ENCODE peak calls at places on chromosomes 13 and 19, in four cellular contexts. G is K562, I is SK-N-SH, Q is HepG2. W is an unnamed sample.

GRCh38 chr13:79393564-79394249 is 12.3 kb downstream of the RBM26 start:
- DNase-seq in G (no peak), I (no peak), Q (peak), W (no peak)

GRCh38 chr19:867855-868457 is 8.5 kb downstream of the CFD start:
- DNase-seq in G (no peak), I (no peak), Q (no peak), W (no peak)

GRCh38 chr13:97225533-97225932 is 3.4 kb downstream of the MBNL2 start:
- DNase-seq in G (no peak), I (no peak), Q (no peak), W (no peak)

GRCh38 chr13:78806457-78806856 is 147.5 kb upstream of the OBI1 start:
- DNase-seq in G (no peak), I (no peak), Q (peak), W (no peak)

GRCh38 chr19:49710372-49710951 is 19.5 kb downstream of the CPT1C start:
- DNase-seq in G (peak), I (no peak), Q (no peak), W (no peak)

GRCh38 chr13:26861951-26862350 is 101.4 kb upstream of the GPR12 start:
- DNase-seq in G (no peak), I (no peak), Q (no peak), W (no peak)

GRCh38 chr13:63501702-63502101 is 2086.1 kb upstream of the PCDH20 start:
- DNase-seq in G (no peak), I (no peak), Q (no peak), W (no peak)

GRCh38 chr13:27194895-27195764 is 23.5 kb upstream of the USP12 start:
- DNase-seq in G (peak), I (no peak), Q (no peak), W (no peak)

GRCh38 chr19:49390978-49391304 is 2.9 kb downstream of the KASH5 start:
- DNase-seq in G (no peak), I (no peak), Q (no peak), W (no peak)

GRCh38 chr13:113922412-113923118 is 51.3 kb downstream of the C13orf46 start:
- DNase-seq in G (no peak), I (no peak), Q (no peak), W (no peak)

GRCh38 chr13:77345150-77345780 is 18.4 kb upstream of the MYCBP2 start:
- DNase-seq in G (no peak), I (no peak), Q (no peak), W (no peak)

GRCh38 chr13:110419946-110420345 is 112.9 kb downstream of the COL4A2 start:
- DNase-seq in G (no peak), I (no peak), Q (no peak), W (no peak)

GRCh38 chr19:28971513-28971912 is 241.4 kb downstream of the UQCRFS1 start:
- DNase-seq in G (no peak), I (no peak), Q (no peak), W (no peak)

GRCh38 chr13:109704771-109705628 is 81.4 kb downstream of the IRS2 start:
- DNase-seq in G (no peak), I (no peak), Q (no peak), W (peak)

GRCh38 chr13:71913717-71914116 is 46.7 kb upstream of the DACH1 start:
- DNase-seq in G (no peak), I (no peak), Q (no peak), W (no peak)

DNA sequence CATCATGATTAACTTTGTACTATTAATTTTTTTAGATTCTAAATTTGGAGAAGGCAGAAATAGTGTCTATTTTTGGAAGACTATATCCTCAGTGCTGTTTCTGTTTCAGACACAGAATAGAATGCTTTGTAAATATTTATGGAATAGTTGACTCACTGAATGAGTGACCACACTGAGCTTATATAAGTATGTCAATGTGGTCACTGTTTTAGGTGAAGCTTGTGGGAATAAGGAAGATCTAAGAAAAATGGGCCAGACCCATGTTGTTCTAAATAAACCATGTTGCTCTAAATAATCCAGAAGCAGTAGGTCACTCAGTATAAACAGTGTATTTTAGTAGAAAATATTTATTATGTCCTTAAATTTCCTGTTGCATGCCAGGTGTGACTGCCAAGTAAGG is 45.5 kb upstream of the DACH1 start:
- DNase-seq in G (no peak), I (no peak), Q (no peak), W (no peak)
- TF ChIP-seq POLR2AphosphoS5 in G (no peak), I (no peak), Q (no peak), W (no peak)

GRCh38 chr19:40271706-40272105 is 13.4 kb downstream of the AKT2 start:
- DNase-seq in G (no peak), I (no peak), Q (no peak), W (no peak)
- TF ChIP-seq REST in G (no peak), I (no peak), Q (no peak), W (peak)

GRCh38 chr19:6718111-6718740 is 2.2 kb downstream of the C3 start:
- DNase-seq in G (no peak), I (no peak), Q (no peak), W (no peak)

GRCh38 chr19:6719540-6719861 is 949 bp downstream of the C3 start:
- DNase-seq in G (no peak), I (no peak), Q (no peak), W (no peak)

GRCh38 chr19:6717441-6717971 is 2.9 kb downstream of the C3 start:
- DNase-seq in G (no peak), I (no peak), Q (no peak), W (no peak)

GRCh38 chr19:6719992-6720368 is 470 bp downstream of the C3 start:
- DNase-seq in G (no peak), I (no peak), Q (no peak), W (no peak)

GRCh38 chr19:6718741-6719539 is 1.5 kb downstream of the C3 start:
- DNase-seq in G (peak), I (peak), Q (peak), W (no peak)
- TF ChIP-seq GABPA in G (no peak), I (no peak), Q (no peak), W (no peak)

GRCh38 chr13:40597735-40598365 is 68.6 kb downstream of the FOXO1 start:
- DNase-seq in G (no peak), I (no peak), Q (no peak), W (no peak)

GRCh38 chr13:40599146-40599545 is 67.3 kb downstream of the FOXO1 start:
- DNase-seq in G (no peak), I (no peak), Q (no peak), W (no peak)

GRCh38 chr13:40600145-40600751 is 66.2 kb downstream of the FOXO1 start:
- DNase-seq in G (no peak), I (no peak), Q (no peak), W (no peak)

GRCh38 chr13:40599722-40600121 is 66.7 kb downstream of the FOXO1 start:
- DNase-seq in G (no peak), I (no peak), Q (no peak), W (no peak)

DNA sequence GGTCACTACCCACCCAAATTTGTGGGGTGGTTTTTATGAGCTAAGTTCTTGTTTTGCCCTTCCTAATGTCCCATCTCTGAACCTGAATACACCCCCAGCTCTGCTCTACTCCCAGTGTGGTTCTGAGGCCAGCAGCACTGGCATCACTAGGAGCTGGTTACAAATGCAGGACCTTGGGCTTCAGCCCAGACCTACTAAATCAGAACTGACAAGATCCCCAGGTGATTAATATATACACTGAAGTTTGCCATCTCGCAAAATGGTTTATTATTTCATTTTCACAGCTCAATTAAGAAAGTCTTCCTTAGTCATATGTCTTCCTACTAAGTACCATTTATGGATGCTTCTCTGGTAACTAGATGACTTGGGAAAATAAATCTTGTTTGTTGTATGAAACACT is 67.8 kb downstream of the FOXO1 start:
- DNase-seq in G (no peak), I (no peak), Q (no peak), W (no peak)
- TF ChIP-seq POLR2AphosphoS5 in G (no peak), I (no peak), Q (no peak), W (no peak)

DNA sequence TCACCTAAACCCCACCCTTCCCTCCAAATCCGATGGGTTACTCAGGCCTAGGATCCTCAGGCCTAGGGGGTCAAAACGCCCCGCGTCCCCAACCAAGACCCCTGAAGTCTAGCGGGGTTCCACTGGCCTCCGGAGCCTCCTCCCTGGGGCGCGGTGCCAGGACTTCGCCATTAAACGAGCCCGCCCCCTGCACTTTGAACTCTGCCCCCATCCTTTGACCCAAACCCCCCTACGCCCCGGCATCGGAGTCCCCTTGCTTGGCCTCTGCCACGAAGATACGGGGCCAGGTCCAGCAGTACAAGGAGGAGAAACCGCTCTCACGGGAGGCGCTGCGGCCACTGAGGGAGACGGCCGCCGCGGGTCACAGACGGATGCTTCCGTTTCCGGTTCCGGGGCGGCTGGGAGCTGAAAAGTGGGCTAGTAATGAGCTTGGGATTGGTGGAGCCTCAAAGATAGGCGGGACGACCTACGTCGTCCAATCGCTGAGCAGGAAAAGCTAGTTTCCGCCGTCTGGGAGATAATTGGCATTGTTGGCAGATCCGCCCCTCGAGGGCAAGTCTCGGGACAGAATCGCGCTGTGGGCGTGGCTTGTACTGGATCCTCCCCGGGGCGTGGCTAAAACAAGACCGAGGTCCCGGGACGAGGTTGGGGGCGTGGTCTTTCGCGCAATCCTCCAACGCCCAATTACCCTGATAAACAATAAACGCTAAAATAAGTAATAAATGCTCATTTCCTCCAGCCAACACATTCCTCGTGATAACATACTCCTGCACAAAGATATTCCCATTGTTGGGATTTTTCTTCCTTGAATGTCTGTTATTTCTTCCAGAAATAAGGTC is 5.7 kb upstream of the ZNF77 start:
- DNase-seq in G (peak), I (peak), Q (peak), W (peak)
- TF ChIP-seq REST in G (peak), I (peak), Q (no peak), W (no peak)

DNA sequence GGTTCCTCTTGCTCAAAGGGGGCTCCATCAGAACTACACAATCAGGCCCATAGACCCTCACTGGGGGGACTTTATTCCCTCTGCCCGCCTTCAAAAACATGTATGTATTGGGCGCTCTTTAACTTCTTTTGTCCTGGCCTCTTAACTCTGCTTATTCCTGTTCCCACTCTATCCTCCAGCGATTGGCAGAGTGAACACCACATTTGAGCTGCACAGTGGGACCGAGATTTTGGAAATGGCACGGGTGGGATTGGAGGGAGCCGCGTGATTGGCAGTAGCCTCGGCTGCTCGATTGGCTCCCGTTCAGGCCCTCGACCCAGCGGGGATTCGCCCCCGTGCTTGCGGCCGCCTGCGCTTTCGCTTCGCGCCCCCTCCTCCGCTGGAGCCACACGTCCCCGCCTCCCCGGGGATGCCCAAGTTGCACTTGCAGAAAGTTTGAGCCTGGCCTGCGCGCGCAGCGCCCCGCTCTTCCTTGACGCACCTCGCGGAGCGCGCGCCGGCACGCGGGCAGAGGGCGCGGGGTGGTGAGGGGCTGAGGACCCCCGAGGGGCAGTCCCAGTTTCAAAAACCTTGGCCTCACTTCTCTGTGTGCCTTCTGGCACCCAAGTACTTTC is at the start of gene ZIC5:
- DNase-seq in G (no peak), I (peak), Q (no peak), W (no peak)
- TF ChIP-seq GABPA in G (no peak), I (no peak), Q (no peak), W (no peak)

GRCh38 chr19:47253970-47254369 is 2.4 kb upstream of the CCDC9 start:
- DNase-seq in G (no peak), I (no peak), Q (no peak), W (no peak)

GRCh38 chr19:47256688-47257410 is 524 bp downstream of the CCDC9 start:
- DNase-seq in G (peak), I (peak), Q (peak), W (peak)

GRCh38 chr19:47257411-47258169 is 1.3 kb downstream of the CCDC9 start:
- DNase-seq in G (no peak), I (no peak), Q (no peak), W (no peak)

GRCh38 chr19:47258434-47258833 is 2.1 kb downstream of the CCDC9 start:
- DNase-seq in G (no peak), I (no peak), Q (no peak), W (no peak)

DNA sequence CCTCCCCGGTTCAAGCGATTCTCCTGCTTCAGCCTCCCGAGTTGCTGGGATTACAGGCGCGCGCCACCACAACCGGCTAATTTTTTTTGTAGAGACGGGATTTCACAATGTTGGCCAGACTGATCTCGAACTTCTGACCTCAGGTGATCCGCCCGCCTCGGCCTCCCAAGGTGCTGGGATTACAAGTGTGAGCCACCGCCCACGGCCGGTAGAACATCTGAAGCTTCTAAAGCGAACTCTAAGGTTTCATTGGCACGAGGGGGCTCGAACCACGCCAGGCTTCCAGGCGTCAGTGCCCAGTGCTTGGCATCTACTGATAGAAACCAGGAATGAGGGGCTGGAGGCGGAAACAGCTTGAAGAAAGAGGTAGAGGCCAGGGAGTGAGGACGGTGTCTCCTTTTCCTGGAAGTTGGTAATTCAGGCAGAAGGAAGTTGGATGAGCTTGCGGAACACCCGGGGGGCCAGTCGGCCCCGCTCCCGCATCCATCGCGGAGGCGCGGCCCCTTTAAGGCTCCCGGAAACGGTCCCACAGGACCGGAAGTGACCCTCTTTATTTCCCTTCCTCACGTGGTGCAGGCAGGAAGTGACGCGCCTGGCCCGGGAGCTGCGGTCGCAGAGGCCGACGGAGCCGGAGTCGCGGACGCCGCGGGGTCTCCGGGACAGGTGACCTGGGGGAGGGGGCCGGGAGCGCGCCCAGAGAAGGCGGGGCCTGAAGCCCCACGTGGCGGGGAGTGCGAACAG is at the start of gene CCDC9:
- DNase-seq in G (no peak), I (no peak), Q (peak), W (peak)
- TF ChIP-seq POLR2AphosphoS5 in G (peak), I (peak), Q (peak), W (peak)

GRCh38 chr13:85137516-85137915 is 661.7 kb downstream of the SLITRK6 start:
- DNase-seq in G (no peak), I (peak), Q (no peak), W (no peak)
- TF ChIP-seq REST in G (no peak), I (no peak), Q (no peak), W (no peak)